ENCODE peak calls at places on chromosomes 3 and 15, in nine cellular contexts. O, A, W, M, X, P, R, K and E are unnamed samples.

GRCh38 chr15:78195735-78196201 is 38.6 kb downstream of the ACSBG1 start:
- DNase-seq in O (no peak), A (no peak), W (peak), M (peak), X (no peak), P (peak), R (no peak), K (peak), E (no peak)

GRCh38 chr3:25507811-25508210 is 79.7 kb downstream of the RARB start:
- DNase-seq in O (no peak), A (no peak), W (no peak), M (no peak), X (no peak), P (no peak), R (no peak), K (no peak), E (no peak)

GRCh38 chr3:66478923-66479322 is 21.9 kb downstream of the LRIG1 start:
- DNase-seq in O (no peak), A (no peak), W (no peak), M (no peak), X (no peak), P (no peak), R (no peak), K (no peak), E (no peak)

GRCh38 chr15:70741677-70742293 is 21.6 kb downstream of the UACA start:
- DNase-seq in O (peak), A (peak), W (peak), M (no peak), X (no peak), P (no peak), R (no peak), K (peak), E (no peak)

GRCh38 chr3:142595581-142595950 is 627 bp upstream of the PLS1 start:
- DNase-seq in O (peak), A (peak), W (peak), M (peak), X (no peak), P (no peak), R (peak), K (peak), E (no peak)

GRCh38 chr3:54211097-54211496 is 88.7 kb downstream of the CACNA2D3 start:
- DNase-seq in O (no peak), A (no peak), W (no peak), M (no peak), X (no peak), P (no peak), R (no peak), K (no peak), E (no peak)

GRCh38 chr15:31267161-31268107 is 59.2 kb upstream of the KLF13 start:
- DNase-seq in O (no peak), A (no peak), W (no peak), M (no peak), X (no peak), P (no peak), R (no peak), K (no peak), E (peak)

GRCh38 chr15:74311734-74312444 is 55.6 kb downstream of the CYP11A1 start:
- DNase-seq in O (peak), A (peak), W (peak), M (peak), X (no peak), P (no peak), R (no peak), K (peak), E (no peak)

GRCh38 chr3:97105989-97106651 is 291.7 kb downstream of the EPHA6 start:
- DNase-seq in O (no peak), A (no peak), W (no peak), M (no peak), X (no peak), P (no peak), R (no peak), K (no peak), E (no peak)

GRCh38 chr3:113629941-113630340 is 66.5 kb downstream of the USF3 start:
- DNase-seq in O (no peak), A (no peak), W (no peak), M (no peak), X (no peak), P (no peak), R (no peak), K (no peak), E (no peak)
- H3K4me3 ChIP-seq in O (no peak), A (no peak), W (no peak), M (no peak), X (no peak), P (no peak), R (no peak), K (no peak), E (no peak)

GRCh38 chr3:159650751-159651150 is 337.9 kb upstream of the IL12A start:
- DNase-seq in O (no peak), A (no peak), W (no peak), M (no peak), X (no peak), P (no peak), R (no peak), K (no peak), E (no peak)
- H3K4me3 ChIP-seq in O (no peak), A (no peak), W (no peak), M (no peak), X (no peak), P (no peak), R (no peak), K (no peak), E (no peak)

DNA sequence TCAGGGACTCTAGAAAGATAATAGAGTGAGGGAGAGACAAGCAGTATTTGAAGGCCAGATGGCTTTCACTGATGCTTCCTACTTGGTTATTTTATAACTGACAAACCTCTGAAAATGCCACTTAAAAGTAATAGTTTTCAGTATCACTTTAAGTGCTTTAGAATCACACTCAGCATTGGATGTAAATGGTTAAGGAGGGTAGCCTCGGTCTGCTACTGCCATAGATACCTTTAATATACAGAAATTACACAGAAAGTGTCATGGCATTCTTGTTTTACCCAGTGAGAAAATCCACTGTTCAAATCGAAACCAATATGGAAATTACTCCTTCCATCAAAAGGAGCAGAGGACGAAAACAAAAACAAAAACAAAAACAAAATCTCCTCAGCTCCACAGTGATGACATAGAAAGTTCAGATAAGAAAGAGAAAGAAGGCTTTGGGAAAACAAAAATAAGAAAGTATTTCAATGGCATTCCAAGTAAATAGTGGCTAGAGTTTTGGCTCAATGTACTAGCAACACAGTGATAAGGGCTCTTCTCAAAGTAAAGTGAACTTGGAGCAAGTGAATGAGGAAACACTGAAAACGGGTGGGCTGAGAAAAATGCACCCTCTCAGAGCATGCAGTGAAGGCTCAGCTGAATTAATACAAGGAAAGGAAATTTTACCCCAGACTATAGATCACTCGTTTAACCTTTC is 43.2 kb upstream of the CD47 start:
- DNase-seq in O (no peak), A (no peak), W (no peak), M (no peak), X (no peak), P (no peak), R (no peak), K (peak), E (no peak)
- H3K4me3 ChIP-seq in O (no peak), A (no peak), W (no peak), M (no peak), X (no peak), P (peak), R (no peak), K (no peak), E (no peak)

DNA sequence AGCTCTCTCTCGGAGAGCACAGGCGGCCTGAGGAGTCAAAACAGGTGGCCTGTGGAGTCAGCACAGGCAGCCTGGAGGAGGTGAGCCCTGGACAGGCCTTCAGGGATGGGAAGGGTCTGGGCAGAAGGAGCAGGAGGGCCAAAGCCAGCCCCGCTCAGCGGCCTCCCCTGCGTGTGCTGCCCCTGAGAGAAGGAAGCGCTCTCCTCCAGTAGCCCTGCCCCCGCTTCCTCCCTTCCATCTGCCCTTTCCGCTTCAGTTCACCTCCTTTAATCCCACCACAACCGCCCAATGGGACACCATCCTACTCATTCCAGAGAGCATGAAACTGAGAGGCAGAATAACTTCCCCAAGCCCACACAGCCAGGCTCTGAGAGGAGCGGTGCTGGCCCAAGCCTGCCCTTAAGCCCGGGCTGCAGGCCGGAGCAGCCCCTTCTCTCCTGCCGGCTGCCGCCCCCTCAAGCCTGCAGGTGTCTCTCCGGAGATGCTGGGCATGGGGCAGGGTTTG is 3.2 kb upstream of the NR2E3 start:
- DNase-seq in O (no peak), A (no peak), W (no peak), M (no peak), X (no peak), P (no peak), R (no peak), K (no peak), E (no peak)
- H3K4me3 ChIP-seq in O (no peak), A (no peak), W (no peak), M (no peak), X (no peak), P (no peak), R (no peak), K (no peak), E (no peak)

GRCh38 chr3:40691598-40691905 is 166.8 kb downstream of the ZNF621 start:
- DNase-seq in O (peak), A (no peak), W (no peak), M (no peak), X (no peak), P (no peak), R (no peak), K (peak), E (peak)

GRCh38 chr3:40695848-40696247 is 171.1 kb downstream of the ZNF621 start:
- DNase-seq in O (no peak), A (no peak), W (no peak), M (no peak), X (no peak), P (no peak), R (no peak), K (no peak), E (no peak)

DNA sequence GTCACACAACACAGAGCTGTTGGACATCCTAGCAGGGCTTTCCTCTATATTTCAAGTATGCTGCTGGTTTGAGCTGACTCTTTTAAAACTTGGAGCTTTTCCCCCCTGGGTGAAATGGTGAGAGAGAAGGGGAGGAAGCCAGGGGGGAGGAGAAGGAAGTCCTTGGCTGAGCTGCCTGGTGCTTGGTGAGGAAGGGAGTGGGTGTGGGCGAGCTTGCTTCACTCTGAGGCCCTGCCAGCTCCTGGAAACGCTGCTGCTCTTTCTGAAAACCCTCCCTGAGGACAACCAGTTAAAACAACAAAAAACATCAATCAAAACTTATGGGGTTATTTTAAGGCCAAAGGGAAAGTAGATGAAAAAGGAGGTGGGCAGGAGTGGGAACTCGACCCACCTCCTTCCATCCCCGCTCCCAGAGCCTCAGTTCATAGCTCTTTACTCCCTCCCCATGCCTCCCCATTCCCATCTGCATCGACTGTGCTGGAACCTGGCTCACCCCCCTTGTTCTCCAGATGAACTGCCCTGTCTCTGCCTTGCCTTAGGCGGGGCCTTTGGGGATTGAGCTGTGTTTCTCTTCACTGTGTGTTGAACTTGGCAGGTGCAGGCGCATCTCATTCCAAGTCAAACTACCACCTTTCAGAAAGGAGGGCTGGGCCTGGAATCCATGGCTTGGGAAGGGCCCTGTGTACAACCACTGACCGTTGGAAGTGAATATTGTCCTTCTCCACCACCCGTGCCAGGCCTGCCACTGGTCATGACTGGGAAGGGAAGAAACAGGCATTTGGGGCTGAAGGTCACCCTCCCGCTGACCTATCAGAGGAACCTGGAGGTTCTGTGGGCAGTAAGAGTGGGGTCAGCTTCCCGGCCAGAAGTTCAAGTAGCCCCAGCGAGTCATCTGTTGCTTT is 166.2 kb downstream of the ZNF621 start:
- DNase-seq in O (no peak), A (no peak), W (no peak), M (no peak), X (peak), P (no peak), R (no peak), K (peak), E (peak)
- H3K4me3 ChIP-seq in O (no peak), A (no peak), W (no peak), M (no peak), X (no peak), P (no peak), R (no peak), K (no peak), E (no peak)

GRCh38 chr3:135473449-135473848 is 492.1 kb upstream of the PPP2R3A start:
- DNase-seq in O (no peak), A (no peak), W (no peak), M (no peak), X (no peak), P (no peak), R (no peak), K (no peak), E (no peak)
- H3K4me3 ChIP-seq in O (no peak), A (no peak), W (no peak), M (no peak), X (no peak), P (no peak), R (no peak), K (no peak), E (no peak)

GRCh38 chr15:55322452-55322851 is 3.4 kb downstream of the PIGB start:
- DNase-seq in O (no peak), A (no peak), W (no peak), M (no peak), X (no peak), P (no peak), R (no peak), K (no peak), E (no peak)

GRCh38 chr15:55320963-55321362 is 1.9 kb downstream of the PIGB start:
- DNase-seq in O (no peak), A (no peak), W (no peak), M (no peak), X (no peak), P (no peak), R (no peak), K (no peak), E (no peak)

GRCh38 chr15:55318588-55319494 is at the start of the genes PIGB and PIGBOS1:
- DNase-seq in O (peak), A (peak), W (peak), M (peak), X (peak), P (peak), R (peak), K (peak), E (peak)

DNA sequence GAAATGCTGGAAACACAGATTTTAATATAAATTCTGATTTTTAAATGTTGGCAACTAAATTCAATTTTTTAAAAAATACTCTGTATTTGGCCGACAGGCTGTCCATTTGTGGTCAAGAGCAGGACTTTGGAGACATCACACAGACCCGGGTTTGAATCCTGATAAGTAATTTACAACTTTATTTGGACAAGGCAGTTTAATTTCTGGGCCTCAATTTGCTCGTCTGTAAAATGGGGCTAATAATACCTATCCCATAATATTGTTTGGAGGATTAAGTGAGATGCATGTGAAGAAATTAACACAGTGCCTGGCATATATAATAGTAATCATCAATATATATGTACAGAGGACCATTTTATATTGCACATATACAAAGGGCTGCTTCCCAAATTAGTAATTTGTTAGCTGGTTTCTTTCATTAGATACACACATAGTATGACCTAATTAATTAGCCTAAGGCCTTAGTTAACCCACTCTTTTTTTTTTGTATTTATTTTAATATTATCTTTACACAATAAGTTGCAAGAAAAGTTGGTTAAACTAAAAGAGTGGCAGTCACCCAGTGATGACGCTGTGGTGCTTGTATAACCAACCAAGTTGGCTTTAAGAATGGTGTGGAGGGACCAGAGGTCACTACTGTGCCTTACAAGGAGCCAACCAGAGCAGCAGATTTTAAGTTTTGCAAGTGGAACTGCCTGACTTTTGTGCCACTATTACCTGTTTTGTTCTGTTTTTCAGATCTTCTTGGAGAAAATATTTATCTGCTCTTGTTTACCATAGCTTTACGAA is 709 bp downstream of the PIGB start:
- DNase-seq in O (peak), A (peak), W (no peak), M (no peak), X (no peak), P (no peak), R (no peak), K (peak), E (no peak)
- H3K4me3 ChIP-seq in O (peak), A (peak), W (peak), M (peak), X (peak), P (peak), R (peak), K (peak), E (peak)

GRCh38 chr3:113695818-113696645 is at the start of gene USF3:
- DNase-seq in O (peak), A (peak), W (peak), M (peak), X (peak), P (peak), R (no peak), K (peak), E (no peak)

GRCh38 chr3:113696658-113697191 is 283 bp upstream of the USF3 start:
- DNase-seq in O (peak), A (peak), W (peak), M (peak), X (peak), P (peak), R (peak), K (peak), E (peak)

GRCh38 chr3:113698891-113699465 is 2.5 kb upstream of the USF3 start:
- DNase-seq in O (peak), A (peak), W (no peak), M (no peak), X (peak), P (no peak), R (no peak), K (peak), E (no peak)

GRCh38 chr3:113697192-113698090 is 999 bp upstream of the USF3 start:
- DNase-seq in O (peak), A (peak), W (peak), M (peak), X (peak), P (no peak), R (no peak), K (peak), E (no peak)

GRCh38 chr3:113698213-113698742 is 1.8 kb upstream of the USF3 start:
- DNase-seq in O (no peak), A (no peak), W (no peak), M (no peak), X (no peak), P (no peak), R (no peak), K (no peak), E (no peak)
- H3K4me3 ChIP-seq in O (no peak), A (no peak), W (peak), M (peak), X (no peak), P (no peak), R (no peak), K (no peak), E (peak)

GRCh38 chr15:90552929-90553211 is 23.1 kb downstream of the CRTC3 start:
- DNase-seq in O (no peak), A (no peak), W (no peak), M (no peak), X (no peak), P (no peak), R (no peak), K (no peak), E (peak)
- H3K4me3 ChIP-seq in O (peak), A (no peak), W (no peak), M (no peak), X (no peak), P (no peak), R (no peak), K (no peak), E (peak)

GRCh38 chr3:181713300-181713647 is 1.5 kb downstream of the SOX2 start:
- DNase-seq in O (no peak), A (no peak), W (no peak), M (no peak), X (no peak), P (no peak), R (no peak), K (no peak), E (no peak)
- H3K4me3 ChIP-seq in O (no peak), A (no peak), W (peak), M (peak), X (no peak), P (no peak), R (no peak), K (no peak), E (no peak)